ENCODE peak calls at places on chromosome 19, in four cellular contexts. V is hepatic stellate cell; U is stimulated activated naive CD8-positive, alpha-beta T cell treated with anti-CD3 and anti-CD28 coated beads, Interleukin-15, amount 100 ng/mL, for 72 hours; O is activated CD8-positive, alpha-beta memory T cell treated with anti-CD3 and anti-CD28 coated beads, Interleukin-2, amount 50 U/mL, for 48 hours. Z is an unnamed sample.

GRCh38 chr19:8148410-8149231 is 771 bp downstream of the FBN3 start:
- DNase-seq in V (no peak), U (no peak), O (no peak), Z (no peak)

GRCh38 chr19:55325172-55325571 is at the start of gene TMEM150B:
- DNase-seq in V (no peak), U (no peak), O (no peak), Z (no peak)

GRCh38 chr19:10911579-10912363 is 16.7 kb downstream of the YIPF2 start:
- DNase-seq in V (no peak), U (no peak), O (no peak), Z (no peak)

GRCh38 chr19:29111581-29111980 is 101.4 kb downstream of the UQCRFS1 start:
- DNase-seq in V (no peak), U (no peak), O (no peak), Z (no peak)

GRCh38 chr19:18020212-18021067 is 12.5 kb downstream of the ARRDC2 start:
- DNase-seq in V (peak), U (no peak), O (peak), Z (peak)

GRCh38 chr19:53892981-53893325 is 11.0 kb downstream of the PRKCG start:
- DNase-seq in V (no peak), U (no peak), O (no peak), Z (no peak)

GRCh38 chr19:13794388-13794751 is 873 bp upstream of the ZSWIM4 start:
- DNase-seq in V (peak), U (no peak), O (no peak), Z (peak)

GRCh38 chr19:55352040-55352439 is 2.5 kb downstream of the COX6B2 start:
- DNase-seq in V (no peak), U (no peak), O (no peak), Z (no peak)

GRCh38 chr19:29564574-29565005 is 38.8 kb downstream of the VSTM2B start:
- DNase-seq in V (no peak), U (no peak), O (no peak), Z (no peak)

GRCh38 chr19:38361633-38362075 is 12.7 kb upstream of the PSMD8 start:
- DNase-seq in V (peak), U (peak), O (peak), Z (peak)

GRCh38 chr19:3890590-3890989 is 10.1 kb downstream of the ATCAY start:
- DNase-seq in V (no peak), U (no peak), O (no peak), Z (no peak)

GRCh38 chr19:7440188-7440975 is 48.5 kb downstream of the PEX11G start:
- DNase-seq in V (no peak), U (no peak), O (no peak), Z (no peak)

GRCh38 chr19:55504981-55505380 is 16.7 kb downstream of the SSC5D start:
- DNase-seq in V (no peak), U (no peak), O (no peak), Z (no peak)

GRCh38 chr19:52648336-52648990 is 10.3 kb upstream of the ZNF83 start:
- DNase-seq in V (no peak), U (no peak), O (no peak), Z (peak)

GRCh38 chr19:34428549-34429285 is 536 bp downstream of the UBA2 start:
- DNase-seq in V (peak), U (peak), O (no peak), Z (peak)

GRCh38 chr19:13018037-13018914 is 23.0 kb downstream of the NFIX start:
- DNase-seq in V (peak), U (no peak), O (no peak), Z (peak)

GRCh38 chr19:1224047-1224825 is 13.6 kb downstream of the CBARP start:
- DNase-seq in V (no peak), U (no peak), O (no peak), Z (no peak)

GRCh38 chr19:55119053-55119452 is 1.6 kb upstream of the PPP1R12C start:
- DNase-seq in V (no peak), U (no peak), O (no peak), Z (no peak)

GRCh38 chr19:46466536-46467199 is 4.7 kb downstream of the PNMA8A start:
- DNase-seq in V (peak), U (no peak), O (no peak), Z (peak)

GRCh38 chr19:2758601-2759313 is 18.9 kb upstream of the SLC39A3 start:
- DNase-seq in V (no peak), U (no peak), O (no peak), Z (no peak)